ENCODE peak calls at places on chromosomes 12 and 14, in nine cellular contexts. One of them, this sample, is unnamed.

GRCh38 chr14:22895402-22895801 is 12.4 kb downstream of the REM2 start:
- DNase-seq in progenitor cell of endocrine pancreas: no peak
- DNase-seq in upper lobe of right lung: no peak
- DNase-seq in CD8-positive, alpha-beta T cell: no peak
- DNase-seq in bronchial epithelial cell: no peak
- DNase-seq in activated B cell treated with CpG ODN at 0.5 μM for 24 hours: no peak
- DNase-seq in psoas muscle: no peak
- DNase-seq in GM13977: no peak
- DNase-seq in GM10248: no peak
- DNase-seq in this sample: no peak

GRCh38 chr12:79936670-79937069 is 1.8 kb upstream of the PPP1R12A start:
- DNase-seq in GM10248: no peak
- DNase-seq in GM13977: no peak
- DNase-seq in upper lobe of right lung: no peak
- DNase-seq in progenitor cell of endocrine pancreas: no peak
- DNase-seq in psoas muscle: no peak
- DNase-seq in bronchial epithelial cell: no peak
- DNase-seq in activated B cell treated with CpG ODN at 0.5 μM for 24 hours: no peak
- DNase-seq in CD8-positive, alpha-beta T cell: no peak
- DNase-seq in this sample: no peak

GRCh38 chr12:91958816-91959215 is 186.8 kb downstream of the BTG1 start:
- DNase-seq in psoas muscle: no peak
- DNase-seq in bronchial epithelial cell: peak
- DNase-seq in upper lobe of right lung: no peak
- DNase-seq in GM10248: no peak
- DNase-seq in GM13977: no peak
- DNase-seq in CD8-positive, alpha-beta T cell: no peak
- DNase-seq in progenitor cell of endocrine pancreas: no peak
- DNase-seq in activated B cell treated with CpG ODN at 0.5 μM for 24 hours: no peak
- DNase-seq in this sample: no peak

GRCh38 chr12:48002773-48003218 is 1.5 kb downstream of the COL2A1 start:
- DNase-seq in upper lobe of right lung: no peak
- DNase-seq in bronchial epithelial cell: peak
- DNase-seq in CD8-positive, alpha-beta T cell: no peak
- DNase-seq in psoas muscle: peak
- DNase-seq in activated B cell treated with CpG ODN at 0.5 μM for 24 hours: no peak
- DNase-seq in GM10248: no peak
- DNase-seq in progenitor cell of endocrine pancreas: no peak
- DNase-seq in GM13977: no peak
- DNase-seq in this sample: no peak

GRCh38 chr14:93302688-93303581 is 29.9 kb downstream of the BTBD7 start:
- DNase-seq in progenitor cell of endocrine pancreas: no peak
- DNase-seq in GM13977: no peak
- DNase-seq in bronchial epithelial cell: no peak
- DNase-seq in CD8-positive, alpha-beta T cell: no peak
- DNase-seq in upper lobe of right lung: no peak
- DNase-seq in activated B cell treated with CpG ODN at 0.5 μM for 24 hours: no peak
- DNase-seq in GM10248: no peak
- DNase-seq in psoas muscle: no peak
- DNase-seq in this sample: no peak

GRCh38 chr14:102751088-102751487 is 26.2 kb upstream of the TRAF3 start:
- DNase-seq in bronchial epithelial cell: no peak
- DNase-seq in upper lobe of right lung: no peak
- DNase-seq in activated B cell treated with CpG ODN at 0.5 μM for 24 hours: no peak
- DNase-seq in CD8-positive, alpha-beta T cell: no peak
- DNase-seq in psoas muscle: no peak
- DNase-seq in GM13977: no peak
- DNase-seq in progenitor cell of endocrine pancreas: no peak
- DNase-seq in GM10248: no peak
- DNase-seq in this sample: no peak

GRCh38 chr14:74424606-74425005 is 1.4 kb downstream of the SYNDIG1L start:
- DNase-seq in upper lobe of right lung: no peak
- DNase-seq in psoas muscle: no peak
- DNase-seq in activated B cell treated with CpG ODN at 0.5 μM for 24 hours: no peak
- DNase-seq in GM13977: no peak
- DNase-seq in progenitor cell of endocrine pancreas: no peak
- DNase-seq in GM10248: no peak
- DNase-seq in bronchial epithelial cell: no peak
- DNase-seq in CD8-positive, alpha-beta T cell: no peak
- DNase-seq in this sample: no peak

GRCh38 chr12:85803923-85804322 is 32.3 kb downstream of the RASSF9 start:
- DNase-seq in GM10248: no peak
- DNase-seq in activated B cell treated with CpG ODN at 0.5 μM for 24 hours: no peak
- DNase-seq in bronchial epithelial cell: no peak
- DNase-seq in psoas muscle: no peak
- DNase-seq in GM13977: no peak
- DNase-seq in progenitor cell of endocrine pancreas: no peak
- DNase-seq in CD8-positive, alpha-beta T cell: no peak
- DNase-seq in upper lobe of right lung: no peak
- DNase-seq in this sample: no peak

GRCh38 chr12:132804426-132804861 is 24.2 kb downstream of the GOLGA3 start:
- DNase-seq in psoas muscle: no peak
- DNase-seq in GM13977: no peak
- DNase-seq in activated B cell treated with CpG ODN at 0.5 μM for 24 hours: no peak
- DNase-seq in upper lobe of right lung: no peak
- DNase-seq in bronchial epithelial cell: peak
- DNase-seq in GM10248: no peak
- DNase-seq in CD8-positive, alpha-beta T cell: no peak
- DNase-seq in progenitor cell of endocrine pancreas: no peak
- DNase-seq in this sample: peak

GRCh38 chr12:2596441-2596840 is 198.3 kb upstream of the FKBP4 start:
- DNase-seq in psoas muscle: no peak
- DNase-seq in GM13977: no peak
- DNase-seq in activated B cell treated with CpG ODN at 0.5 μM for 24 hours: no peak
- DNase-seq in CD8-positive, alpha-beta T cell: no peak
- DNase-seq in progenitor cell of endocrine pancreas: no peak
- DNase-seq in upper lobe of right lung: peak
- DNase-seq in bronchial epithelial cell: no peak
- DNase-seq in GM10248: no peak
- DNase-seq in this sample: no peak

GRCh38 chr12:59086124-59086523 is 165.8 kb upstream of the LRIG3 start:
- DNase-seq in activated B cell treated with CpG ODN at 0.5 μM for 24 hours: no peak
- DNase-seq in upper lobe of right lung: no peak
- DNase-seq in progenitor cell of endocrine pancreas: no peak
- DNase-seq in bronchial epithelial cell: peak
- DNase-seq in psoas muscle: no peak
- DNase-seq in GM13977: no peak
- DNase-seq in GM10248: no peak
- DNase-seq in CD8-positive, alpha-beta T cell: no peak
- DNase-seq in this sample: no peak

GRCh38 chr12:59085680-59086079 is 165.4 kb upstream of the LRIG3 start:
- DNase-seq in bronchial epithelial cell: no peak
- DNase-seq in psoas muscle: no peak
- DNase-seq in progenitor cell of endocrine pancreas: no peak
- DNase-seq in activated B cell treated with CpG ODN at 0.5 μM for 24 hours: no peak
- DNase-seq in upper lobe of right lung: no peak
- DNase-seq in GM10248: no peak
- DNase-seq in GM13977: no peak
- DNase-seq in CD8-positive, alpha-beta T cell: no peak
- DNase-seq in this sample: no peak

GRCh38 chr12:59087691-59088090 is 167.4 kb upstream of the LRIG3 start:
- DNase-seq in GM13977: no peak
- DNase-seq in GM10248: no peak
- DNase-seq in progenitor cell of endocrine pancreas: no peak
- DNase-seq in CD8-positive, alpha-beta T cell: no peak
- DNase-seq in upper lobe of right lung: no peak
- DNase-seq in bronchial epithelial cell: no peak
- DNase-seq in activated B cell treated with CpG ODN at 0.5 μM for 24 hours: no peak
- DNase-seq in psoas muscle: no peak
- DNase-seq in this sample: no peak

GRCh38 chr12:59088673-59089072 is 168.4 kb upstream of the LRIG3 start:
- DNase-seq in activated B cell treated with CpG ODN at 0.5 μM for 24 hours: no peak
- DNase-seq in upper lobe of right lung: no peak
- DNase-seq in bronchial epithelial cell: no peak
- DNase-seq in psoas muscle: no peak
- DNase-seq in GM10248: no peak
- DNase-seq in GM13977: no peak
- DNase-seq in progenitor cell of endocrine pancreas: no peak
- DNase-seq in CD8-positive, alpha-beta T cell: no peak
- DNase-seq in this sample: no peak

GRCh38 chr12:59087077-59087673 is 166.9 kb upstream of the LRIG3 start:
- DNase-seq in bronchial epithelial cell: no peak
- DNase-seq in activated B cell treated with CpG ODN at 0.5 μM for 24 hours: no peak
- DNase-seq in GM10248: no peak
- DNase-seq in upper lobe of right lung: no peak
- DNase-seq in progenitor cell of endocrine pancreas: no peak
- DNase-seq in GM13977: no peak
- DNase-seq in psoas muscle: no peak
- DNase-seq in CD8-positive, alpha-beta T cell: no peak
- DNase-seq in this sample: peak
- TF ChIP-seq CTCF in bronchial epithelial cell: peak
- TF ChIP-seq CTCF in activated B cell treated with CpG ODN at 0.5 μM for 24 hours: no peak
- TF ChIP-seq CTCF in GM10248: peak
- TF ChIP-seq CTCF in upper lobe of right lung: peak
- TF ChIP-seq CTCF in progenitor cell of endocrine pancreas: peak
- TF ChIP-seq CTCF in GM13977: peak
- TF ChIP-seq CTCF in psoas muscle: peak
- TF ChIP-seq CTCF in CD8-positive, alpha-beta T cell: no peak
- TF ChIP-seq CTCF in this sample: peak

DNA sequence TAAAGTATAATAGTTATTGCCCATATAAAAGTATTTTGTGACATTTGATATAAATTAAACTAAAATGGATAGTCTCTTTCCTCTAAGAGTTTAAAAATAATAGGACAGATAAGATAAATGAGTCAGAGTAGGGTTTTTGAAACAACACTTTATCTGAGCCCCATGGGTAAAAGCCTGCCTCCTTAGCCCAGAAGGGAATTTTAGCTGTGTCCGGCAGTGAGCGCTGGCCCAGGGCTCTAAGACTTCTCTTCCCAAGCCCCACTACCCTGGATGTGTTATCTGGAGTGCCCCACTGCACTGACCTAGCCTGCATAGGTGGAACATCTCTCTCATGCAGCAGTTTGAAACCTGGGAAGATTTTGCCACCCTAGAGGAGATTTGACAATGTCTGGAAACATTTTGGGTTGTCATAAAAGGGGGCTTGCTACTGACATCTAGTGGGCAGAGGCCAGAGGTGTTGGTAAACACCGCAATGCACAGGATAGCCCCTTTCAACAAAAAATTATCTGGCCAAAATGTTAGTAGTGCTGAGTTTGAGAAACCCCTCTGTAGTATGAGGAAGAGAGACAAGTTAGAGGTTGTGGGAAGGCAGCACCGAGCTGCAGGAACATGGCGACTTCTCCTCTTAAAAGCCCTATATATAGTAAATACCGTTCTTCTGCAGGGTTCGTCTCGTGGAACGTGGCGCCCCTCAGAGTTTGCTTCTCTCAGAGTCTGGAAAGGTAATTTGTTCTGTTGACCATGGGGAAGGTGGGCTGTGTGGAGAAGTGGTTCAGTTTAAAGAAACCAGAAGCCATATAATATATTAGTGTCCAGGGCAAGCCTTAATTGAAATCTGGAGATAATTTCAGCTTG is 29.3 kb upstream of the ATF1 start:
- DNase-seq in GM10248: peak
- DNase-seq in bronchial epithelial cell: no peak
- DNase-seq in GM13977: peak
- DNase-seq in psoas muscle: no peak
- DNase-seq in progenitor cell of endocrine pancreas: no peak
- DNase-seq in activated B cell treated with CpG ODN at 0.5 μM for 24 hours: no peak
- DNase-seq in upper lobe of right lung: no peak
- DNase-seq in CD8-positive, alpha-beta T cell: no peak
- DNase-seq in this sample: peak
- TF ChIP-seq CTCF in GM10248: peak
- TF ChIP-seq CTCF in bronchial epithelial cell: peak
- TF ChIP-seq CTCF in GM13977: peak
- TF ChIP-seq CTCF in psoas muscle: peak
- TF ChIP-seq CTCF in progenitor cell of endocrine pancreas: peak
- TF ChIP-seq CTCF in activated B cell treated with CpG ODN at 0.5 μM for 24 hours: no peak
- TF ChIP-seq CTCF in upper lobe of right lung: peak
- TF ChIP-seq CTCF in CD8-positive, alpha-beta T cell: peak
- TF ChIP-seq CTCF in this sample: peak

DNA sequence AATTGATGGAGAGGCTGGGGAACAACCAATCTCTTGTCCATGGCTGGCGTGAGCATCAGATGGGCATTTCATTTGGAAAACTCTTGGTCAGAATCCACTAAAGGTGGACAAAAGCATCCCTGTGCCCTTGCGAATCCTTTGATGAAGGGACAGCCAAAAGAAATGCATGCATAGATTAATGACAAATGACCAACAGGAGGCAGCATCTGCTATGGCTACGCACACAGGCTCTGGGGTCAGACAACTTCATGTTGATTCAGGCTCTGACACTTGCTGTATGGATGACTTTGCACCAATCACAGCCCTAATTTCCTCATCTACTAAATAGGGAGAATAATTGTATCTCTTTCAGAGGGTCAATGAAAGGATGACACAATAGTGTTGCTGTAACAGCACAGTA is 117.5 kb downstream of the ASCL4 start:
- DNase-seq in psoas muscle: no peak
- DNase-seq in progenitor cell of endocrine pancreas: no peak
- DNase-seq in GM13977: no peak
- DNase-seq in GM10248: no peak
- DNase-seq in activated B cell treated with CpG ODN at 0.5 μM for 24 hours: no peak
- DNase-seq in CD8-positive, alpha-beta T cell: no peak
- DNase-seq in upper lobe of right lung: no peak
- DNase-seq in bronchial epithelial cell: peak
- DNase-seq in this sample: peak
- TF ChIP-seq CTCF in psoas muscle: no peak
- TF ChIP-seq CTCF in progenitor cell of endocrine pancreas: peak
- TF ChIP-seq CTCF in GM13977: peak
- TF ChIP-seq CTCF in GM10248: peak
- TF ChIP-seq CTCF in activated B cell treated with CpG ODN at 0.5 μM for 24 hours: no peak
- TF ChIP-seq CTCF in CD8-positive, alpha-beta T cell: no peak
- TF ChIP-seq CTCF in upper lobe of right lung: peak
- TF ChIP-seq CTCF in bronchial epithelial cell: peak
- TF ChIP-seq CTCF in this sample: peak

GRCh38 chr12:10721654-10722501 is 1.2 kb downstream of the YBX3 start:
- DNase-seq in CD8-positive, alpha-beta T cell: peak
- DNase-seq in GM10248: peak
- DNase-seq in bronchial epithelial cell: peak
- DNase-seq in progenitor cell of endocrine pancreas: peak
- DNase-seq in activated B cell treated with CpG ODN at 0.5 μM for 24 hours: peak
- DNase-seq in GM13977: peak
- DNase-seq in upper lobe of right lung: peak
- DNase-seq in psoas muscle: peak
- DNase-seq in this sample: peak

GRCh38 chr12:10722905-10723866 is at the start of gene YBX3:
- DNase-seq in psoas muscle: peak
- DNase-seq in progenitor cell of endocrine pancreas: peak
- DNase-seq in upper lobe of right lung: peak
- DNase-seq in activated B cell treated with CpG ODN at 0.5 μM for 24 hours: peak
- DNase-seq in bronchial epithelial cell: peak
- DNase-seq in GM10248: peak
- DNase-seq in CD8-positive, alpha-beta T cell: peak
- DNase-seq in GM13977: peak
- DNase-seq in this sample: peak

GRCh38 chr12:10720974-10721565 is 2.1 kb downstream of the YBX3 start:
- DNase-seq in upper lobe of right lung: no peak
- DNase-seq in bronchial epithelial cell: peak
- DNase-seq in progenitor cell of endocrine pancreas: no peak
- DNase-seq in activated B cell treated with CpG ODN at 0.5 μM for 24 hours: no peak
- DNase-seq in GM13977: no peak
- DNase-seq in psoas muscle: no peak
- DNase-seq in CD8-positive, alpha-beta T cell: no peak
- DNase-seq in GM10248: no peak
- DNase-seq in this sample: no peak

GRCh38 chr12:10719482-10719881 is 3.6 kb downstream of the YBX3 start:
- DNase-seq in progenitor cell of endocrine pancreas: no peak
- DNase-seq in GM13977: no peak
- DNase-seq in CD8-positive, alpha-beta T cell: no peak
- DNase-seq in psoas muscle: peak
- DNase-seq in activated B cell treated with CpG ODN at 0.5 μM for 24 hours: no peak
- DNase-seq in bronchial epithelial cell: peak
- DNase-seq in upper lobe of right lung: no peak
- DNase-seq in GM10248: no peak
- DNase-seq in this sample: peak

GRCh38 chr12:10722502-10722904 is 620 bp downstream of the YBX3 start:
- DNase-seq in psoas muscle: peak
- DNase-seq in progenitor cell of endocrine pancreas: peak
- DNase-seq in upper lobe of right lung: peak
- DNase-seq in CD8-positive, alpha-beta T cell: peak
- DNase-seq in GM10248: peak
- DNase-seq in GM13977: peak
- DNase-seq in activated B cell treated with CpG ODN at 0.5 μM for 24 hours: peak
- DNase-seq in bronchial epithelial cell: peak
- DNase-seq in this sample: peak
- TF ChIP-seq CTCF in psoas muscle: peak
- TF ChIP-seq CTCF in progenitor cell of endocrine pancreas: peak
- TF ChIP-seq CTCF in upper lobe of right lung: no peak
- TF ChIP-seq CTCF in CD8-positive, alpha-beta T cell: peak
- TF ChIP-seq CTCF in GM10248: no peak
- TF ChIP-seq CTCF in GM13977: no peak
- TF ChIP-seq CTCF in activated B cell treated with CpG ODN at 0.5 μM for 24 hours: no peak
- TF ChIP-seq CTCF in bronchial epithelial cell: peak
- TF ChIP-seq CTCF in this sample: peak